ENCODE peak calls at places on chromosomes 2 and 18, in eight cellular contexts. One of them, this sample, is unnamed.

GRCh38 chr2:127194447-127194846 is 25.7 kb downstream of the CYP27C1 start:
- DNase-seq in transverse colon: no peak
- DNase-seq in spleen: no peak
- DNase-seq in IMR-90: no peak
- DNase-seq in HepG2: no peak
- DNase-seq in sigmoid colon: peak
- DNase-seq in stomach: no peak
- DNase-seq in Peyer's patch: no peak
- DNase-seq in this sample: peak

GRCh38 chr18:2036136-2036535 is 535.2 kb downstream of the METTL4 start:
- DNase-seq in transverse colon: no peak
- DNase-seq in spleen: no peak
- DNase-seq in IMR-90: no peak
- DNase-seq in HepG2: no peak
- DNase-seq in sigmoid colon: no peak
- DNase-seq in stomach: no peak
- DNase-seq in Peyer's patch: no peak
- DNase-seq in this sample: no peak

GRCh38 chr2:69188174-69188900 is 175.4 kb downstream of the ANTXR1 start:
- DNase-seq in transverse colon: no peak
- DNase-seq in spleen: no peak
- DNase-seq in IMR-90: no peak
- DNase-seq in HepG2: no peak
- DNase-seq in sigmoid colon: no peak
- DNase-seq in stomach: no peak
- DNase-seq in Peyer's patch: no peak
- DNase-seq in this sample: no peak

GRCh38 chr2:144430722-144431163 is 89.2 kb downstream of the ZEB2 start:
- DNase-seq in transverse colon: no peak
- DNase-seq in spleen: no peak
- DNase-seq in IMR-90: peak
- DNase-seq in HepG2: no peak
- DNase-seq in sigmoid colon: peak
- DNase-seq in stomach: no peak
- DNase-seq in Peyer's patch: peak
- DNase-seq in this sample: no peak

GRCh38 chr2:149089068-149089467 is 50.6 kb downstream of the LYPD6B start:
- DNase-seq in transverse colon: no peak
- DNase-seq in spleen: no peak
- DNase-seq in IMR-90: no peak
- DNase-seq in HepG2: no peak
- DNase-seq in sigmoid colon: no peak
- DNase-seq in stomach: no peak
- DNase-seq in Peyer's patch: no peak
- DNase-seq in this sample: no peak

GRCh38 chr2:85763831-85764230 is 10.0 kb downstream of the ATOH8 start:
- DNase-seq in transverse colon: no peak
- DNase-seq in spleen: no peak
- DNase-seq in IMR-90: no peak
- DNase-seq in HepG2: no peak
- DNase-seq in sigmoid colon: no peak
- DNase-seq in stomach: no peak
- DNase-seq in Peyer's patch: no peak
- DNase-seq in this sample: no peak

GRCh38 chr2:16386431-16386830 is 279.2 kb downstream of the CYRIA start:
- DNase-seq in transverse colon: no peak
- DNase-seq in spleen: no peak
- DNase-seq in IMR-90: no peak
- DNase-seq in HepG2: no peak
- DNase-seq in sigmoid colon: no peak
- DNase-seq in stomach: no peak
- DNase-seq in Peyer's patch: no peak
- DNase-seq in this sample: no peak

GRCh38 chr2:183993052-183993451 is 605.3 kb upstream of the ZNF804A start:
- DNase-seq in transverse colon: no peak
- DNase-seq in spleen: no peak
- DNase-seq in IMR-90: no peak
- DNase-seq in HepG2: no peak
- DNase-seq in sigmoid colon: no peak
- DNase-seq in stomach: no peak
- DNase-seq in Peyer's patch: no peak
- DNase-seq in this sample: no peak

GRCh38 chr18:5667356-5667755 is 123.6 kb upstream of the EPB41L3 start:
- DNase-seq in transverse colon: no peak
- DNase-seq in spleen: no peak
- DNase-seq in IMR-90: no peak
- DNase-seq in HepG2: no peak
- DNase-seq in sigmoid colon: no peak
- DNase-seq in stomach: no peak
- DNase-seq in Peyer's patch: no peak
- DNase-seq in this sample: no peak

GRCh38 chr2:239819091-239819973 is 205.8 kb downstream of the NDUFA10 start:
- DNase-seq in transverse colon: no peak
- DNase-seq in spleen: peak
- DNase-seq in IMR-90: no peak
- DNase-seq in HepG2: no peak
- DNase-seq in sigmoid colon: peak
- DNase-seq in stomach: peak
- DNase-seq in Peyer's patch: peak
- DNase-seq in this sample: no peak

GRCh38 chr2:181374741-181375675 is 82.2 kb upstream of the ITGA4 start:
- DNase-seq in transverse colon: no peak
- DNase-seq in spleen: no peak
- DNase-seq in IMR-90: no peak
- DNase-seq in HepG2: no peak
- DNase-seq in sigmoid colon: no peak
- DNase-seq in stomach: no peak
- DNase-seq in Peyer's patch: no peak
- DNase-seq in this sample: no peak

GRCh38 chr18:79393626-79394401 is 1.9 kb upstream of the NFATC1 start:
- DNase-seq in transverse colon: peak
- DNase-seq in spleen: peak
- DNase-seq in IMR-90: peak
- DNase-seq in HepG2: peak
- DNase-seq in sigmoid colon: peak
- DNase-seq in stomach: peak
- DNase-seq in Peyer's patch: peak
- DNase-seq in this sample: peak

GRCh38 chr2:172734711-172735645 is 667 bp upstream of the RAPGEF4 start:
- DNase-seq in transverse colon: no peak
- DNase-seq in spleen: no peak
- DNase-seq in IMR-90: no peak
- DNase-seq in HepG2: no peak
- DNase-seq in sigmoid colon: no peak
- DNase-seq in stomach: no peak
- DNase-seq in Peyer's patch: no peak
- DNase-seq in this sample: no peak

GRCh38 chr18:40046596-40046995 is 1908.4 kb upstream of the PIK3C3 start:
- DNase-seq in transverse colon: no peak
- DNase-seq in spleen: no peak
- DNase-seq in IMR-90: no peak
- DNase-seq in HepG2: no peak
- DNase-seq in sigmoid colon: no peak
- DNase-seq in stomach: no peak
- DNase-seq in Peyer's patch: no peak
- DNase-seq in this sample: no peak

GRCh38 chr2:84858123-84858522 is 22.8 kb downstream of the TRABD2A start:
- DNase-seq in transverse colon: no peak
- DNase-seq in spleen: no peak
- DNase-seq in IMR-90: no peak
- DNase-seq in HepG2: no peak
- DNase-seq in sigmoid colon: no peak
- DNase-seq in stomach: no peak
- DNase-seq in Peyer's patch: no peak
- DNase-seq in this sample: no peak

GRCh38 chr2:127418300-127419111 is at the start of gene PROC:
- DNase-seq in transverse colon: no peak
- DNase-seq in spleen: no peak
- DNase-seq in IMR-90: no peak
- DNase-seq in HepG2: peak
- DNase-seq in sigmoid colon: no peak
- DNase-seq in stomach: peak
- DNase-seq in Peyer's patch: peak
- DNase-seq in this sample: no peak

GRCh38 chr2:16493788-16494187 is 171.8 kb downstream of the CYRIA start:
- DNase-seq in transverse colon: no peak
- DNase-seq in spleen: no peak
- DNase-seq in IMR-90: no peak
- DNase-seq in HepG2: no peak
- DNase-seq in sigmoid colon: no peak
- DNase-seq in stomach: no peak
- DNase-seq in Peyer's patch: no peak
- DNase-seq in this sample: no peak

GRCh38 chr2:853203-853870 is 97.3 kb upstream of the SNTG2 start:
- DNase-seq in transverse colon: no peak
- DNase-seq in spleen: no peak
- DNase-seq in IMR-90: no peak
- DNase-seq in HepG2: no peak
- DNase-seq in sigmoid colon: no peak
- DNase-seq in stomach: no peak
- DNase-seq in Peyer's patch: no peak
- DNase-seq in this sample: peak

GRCh38 chr2:28869494-28870145 is 489 bp downstream of the TRMT61B start:
- DNase-seq in transverse colon: peak
- DNase-seq in spleen: peak
- DNase-seq in IMR-90: no peak
- DNase-seq in HepG2: no peak
- DNase-seq in sigmoid colon: peak
- DNase-seq in stomach: no peak
- DNase-seq in Peyer's patch: no peak
- DNase-seq in this sample: peak

GRCh38 chr2:197163755-197164753 is 146.5 kb downstream of the ANKRD44 start:
- DNase-seq in transverse colon: no peak
- DNase-seq in spleen: no peak
- DNase-seq in IMR-90: no peak
- DNase-seq in HepG2: no peak
- DNase-seq in sigmoid colon: no peak
- DNase-seq in stomach: no peak
- DNase-seq in Peyer's patch: no peak
- DNase-seq in this sample: no peak

GRCh38 chr2:197158138-197158537 is 152.4 kb downstream of the ANKRD44 start:
- DNase-seq in transverse colon: no peak
- DNase-seq in spleen: no peak
- DNase-seq in IMR-90: no peak
- DNase-seq in HepG2: no peak
- DNase-seq in sigmoid colon: no peak
- DNase-seq in stomach: no peak
- DNase-seq in Peyer's patch: no peak
- DNase-seq in this sample: no peak

GRCh38 chr2:197159681-197160211 is 150.8 kb downstream of the ANKRD44 start:
- DNase-seq in transverse colon: no peak
- DNase-seq in spleen: no peak
- DNase-seq in IMR-90: peak
- DNase-seq in HepG2: peak
- DNase-seq in sigmoid colon: no peak
- DNase-seq in stomach: no peak
- DNase-seq in Peyer's patch: no peak
- DNase-seq in this sample: no peak

GRCh38 chr2:197161738-197162137 is 148.8 kb downstream of the ANKRD44 start:
- DNase-seq in transverse colon: no peak
- DNase-seq in spleen: no peak
- DNase-seq in IMR-90: no peak
- DNase-seq in HepG2: no peak
- DNase-seq in sigmoid colon: no peak
- DNase-seq in stomach: no peak
- DNase-seq in Peyer's patch: no peak
- DNase-seq in this sample: no peak

GRCh38 chr2:197158591-197159550 is 151.7 kb downstream of the ANKRD44 start:
- DNase-seq in transverse colon: no peak
- DNase-seq in spleen: no peak
- DNase-seq in IMR-90: peak
- DNase-seq in HepG2: peak
- DNase-seq in sigmoid colon: no peak
- DNase-seq in stomach: no peak
- DNase-seq in Peyer's patch: no peak
- DNase-seq in this sample: no peak
- TF ChIP-seq POLR2A in transverse colon: no peak
- TF ChIP-seq POLR2A in spleen: no peak
- TF ChIP-seq POLR2A in IMR-90: no peak
- TF ChIP-seq POLR2A in HepG2: no peak
- TF ChIP-seq POLR2A in sigmoid colon: no peak
- TF ChIP-seq POLR2A in stomach: no peak
- TF ChIP-seq POLR2A in Peyer's patch: no peak
- TF ChIP-seq POLR2A in this sample: no peak

GRCh38 chr18:77705301-77705700 is 455.7 kb downstream of the GALR1 start:
- DNase-seq in transverse colon: no peak
- DNase-seq in spleen: no peak
- DNase-seq in IMR-90: no peak
- DNase-seq in HepG2: no peak
- DNase-seq in sigmoid colon: no peak
- DNase-seq in stomach: no peak
- DNase-seq in Peyer's patch: no peak
- DNase-seq in this sample: no peak

GRCh38 chr18:77714716-77715115 is 465.1 kb downstream of the GALR1 start:
- DNase-seq in transverse colon: no peak
- DNase-seq in spleen: no peak
- DNase-seq in IMR-90: no peak
- DNase-seq in HepG2: no peak
- DNase-seq in sigmoid colon: no peak
- DNase-seq in stomach: no peak
- DNase-seq in Peyer's patch: no peak
- DNase-seq in this sample: no peak

GRCh38 chr18:77716282-77716681 is 466.6 kb downstream of the GALR1 start:
- DNase-seq in transverse colon: no peak
- DNase-seq in spleen: no peak
- DNase-seq in IMR-90: no peak
- DNase-seq in HepG2: no peak
- DNase-seq in sigmoid colon: no peak
- DNase-seq in stomach: no peak
- DNase-seq in Peyer's patch: no peak
- DNase-seq in this sample: no peak

GRCh38 chr18:77709107-77709506 is 459.5 kb downstream of the GALR1 start:
- DNase-seq in transverse colon: no peak
- DNase-seq in spleen: no peak
- DNase-seq in IMR-90: no peak
- DNase-seq in HepG2: no peak
- DNase-seq in sigmoid colon: no peak
- DNase-seq in stomach: no peak
- DNase-seq in Peyer's patch: no peak
- DNase-seq in this sample: no peak

GRCh38 chr18:77711096-77711495 is 461.4 kb downstream of the GALR1 start:
- DNase-seq in transverse colon: no peak
- DNase-seq in spleen: no peak
- DNase-seq in IMR-90: no peak
- DNase-seq in HepG2: no peak
- DNase-seq in sigmoid colon: no peak
- DNase-seq in stomach: no peak
- DNase-seq in Peyer's patch: no peak
- DNase-seq in this sample: no peak
- TF ChIP-seq CTCF in transverse colon: no peak
- TF ChIP-seq CTCF in spleen: no peak
- TF ChIP-seq CTCF in IMR-90: peak
- TF ChIP-seq CTCF in HepG2: no peak
- TF ChIP-seq CTCF in sigmoid colon: no peak
- TF ChIP-seq CTCF in stomach: no peak
- TF ChIP-seq CTCF in Peyer's patch: no peak
- TF ChIP-seq CTCF in this sample: no peak

GRCh38 chr2:147711031-147711430 is 133.8 kb upstream of the ACVR2A start:
- DNase-seq in transverse colon: no peak
- DNase-seq in spleen: no peak
- DNase-seq in IMR-90: peak
- DNase-seq in HepG2: no peak
- DNase-seq in sigmoid colon: no peak
- DNase-seq in stomach: no peak
- DNase-seq in Peyer's patch: no peak
- DNase-seq in this sample: no peak
- TF ChIP-seq POLR2A in transverse colon: no peak
- TF ChIP-seq POLR2A in spleen: no peak
- TF ChIP-seq POLR2A in IMR-90: no peak
- TF ChIP-seq POLR2A in HepG2: no peak
- TF ChIP-seq POLR2A in sigmoid colon: no peak
- TF ChIP-seq POLR2A in stomach: no peak
- TF ChIP-seq POLR2A in Peyer's patch: no peak
- TF ChIP-seq POLR2A in this sample: no peak

GRCh38 chr2:62941413-62941812 is 109.2 kb upstream of the OTX1 start:
- DNase-seq in transverse colon: no peak
- DNase-seq in spleen: no peak
- DNase-seq in IMR-90: no peak
- DNase-seq in HepG2: no peak
- DNase-seq in sigmoid colon: no peak
- DNase-seq in stomach: no peak
- DNase-seq in Peyer's patch: no peak
- DNase-seq in this sample: no peak
- TF ChIP-seq CTCF in transverse colon: no peak
- TF ChIP-seq CTCF in spleen: no peak
- TF ChIP-seq CTCF in IMR-90: no peak
- TF ChIP-seq CTCF in HepG2: no peak
- TF ChIP-seq CTCF in sigmoid colon: no peak
- TF ChIP-seq CTCF in stomach: no peak
- TF ChIP-seq CTCF in Peyer's patch: no peak
- TF ChIP-seq CTCF in this sample: no peak

This sample was measured in lower leg skin.